ENCODE peak calls at places on chromosomes 12 and 14, in seven cellular contexts. L is MV-4-11; S is gastrocnemius medialis; I is stimulated activated CD8-positive, alpha-beta memory T cell treated with anti-CD3 and anti-CD28 coated beads, Interleukin-7, amount 100 ng/mL, for 1 hour; B is choroid plexus epithelial cell; V is pons; E is T-helper 2 cell. R is an unnamed sample.

GRCh38 chr12:131012279-131013069 is 58.8 kb downstream of the ADGRD1 start:
- DNase-seq in L (no peak), S (no peak), I (no peak), B (no peak), V (no peak), E (no peak), R (no peak)

GRCh38 chr12:20410746-20411145 is 42.4 kb downstream of the PDE3A start:
- DNase-seq in L (peak; percentile 55), S (no peak), I (no peak), B (no peak), V (no peak), E (no peak), R (no peak)

GRCh38 chr12:47942327-47943230 is 20.8 kb upstream of the TMEM106C start:
- DNase-seq in L (no peak), S (no peak), I (peak; percentile 29), B (peak; percentile 11), V (no peak), E (peak; percentile 43), R (peak; percentile 18)

GRCh38 chr12:57204454-57204853 is 12.1 kb upstream of the NXPH4 start:
- DNase-seq in L (no peak), S (no peak), I (no peak), B (no peak), V (no peak), E (no peak), R (no peak)

GRCh38 chr14:22433059-22433458 is 156.0 kb downstream of the DAD1 start:
- DNase-seq in L (no peak), S (no peak), I (no peak), B (no peak), V (no peak), E (no peak), R (no peak)

GRCh38 chr12:124812972-124813371 is 50.7 kb downstream of the SCARB1 start:
- DNase-seq in L (no peak), S (no peak), I (no peak), B (no peak), V (no peak), E (no peak), R (no peak)

GRCh38 chr14:66477567-66477966 is 8.6 kb upstream of the CCDC196 start:
- DNase-seq in L (peak; percentile 64), S (no peak), I (no peak), B (no peak), V (no peak), E (no peak), R (no peak)

GRCh38 chr12:41527529-41528116 is 339.5 kb downstream of the PDZRN4 start:
- DNase-seq in L (no peak), S (no peak), I (no peak), B (no peak), V (no peak), E (no peak), R (no peak)

GRCh38 chr12:46886541-46887041 is 60.8 kb upstream of the SLC38A4 start:
- DNase-seq in L (no peak), S (no peak), I (no peak), B (peak; percentile 25), V (no peak), E (no peak), R (no peak)

GRCh38 chr12:41932470-41932991 is 212.1 kb downstream of the GXYLT1 start:
- DNase-seq in L (peak; percentile 82), S (peak; percentile 37), I (no peak), B (peak; percentile 18), V (peak; percentile 70), E (no peak), R (no peak)

GRCh38 chr12:90499793-90500192 is 455.2 kb downstream of the CCER1 start:
- DNase-seq in L (no peak), S (no peak), I (no peak), B (no peak), V (no peak), E (no peak), R (no peak)

GRCh38 chr12:115354007-115354452 is 670.1 kb upstream of the TBX3 start:
- DNase-seq in L (peak; percentile 91), S (peak; percentile 72), I (no peak), B (peak; percentile 98), V (no peak), E (no peak), R (no peak)

GRCh38 chr12:90936230-90937005 is 18.6 kb downstream of the CCER1 start:
- DNase-seq in L (no peak), S (no peak), I (no peak), B (no peak), V (no peak), E (no peak), R (no peak)

R was measured in activated T-helper 9 cell treated with anti-CD3 and anti-CD28 coated beads, Interleukin-2, amount 50 U/mL, for 16 hours.